ENCODE peak calls at places on chromosomes 2 and 18, in four cellular contexts. W is HCT116, D is Caco-2, P is aorta. U is an unnamed sample. For H3K9me3 and H3K4me1, the result is how much of the 10 kb centered on the place peaks cover.

GRCh38 chr18:44518666-44519065 is 162.0 kb upstream of the SETBP1 start:
- DNase-seq in W (no peak), D (no peak), P (no peak), U (no peak)

GRCh38 chr18:32637216-32637615 is 135.6 kb downstream of the KLHL14 start:
- DNase-seq in W (no peak), D (no peak), P (no peak), U (no peak)

GRCh38 chr18:58639751-58640427 is 11.0 kb upstream of the ALPK2 start:
- DNase-seq in W (no peak), D (no peak), P (no peak), U (peak)

GRCh38 chr18:55489742-55490055 is 98.3 kb downstream of the TCF4 start:
- DNase-seq in W (no peak), D (no peak), P (no peak), U (peak)

GRCh38 chr18:58723810-58724602 is 52.7 kb downstream of the MALT1 start:
- DNase-seq in W (no peak), D (no peak), P (no peak), U (no peak)

GRCh38 chr18:9335255-9336045 is 877 bp downstream of the TWSG1 start:
- DNase-seq in W (no peak), D (no peak), P (no peak), U (peak)

GRCh38 chr18:11992096-11992785 is 10.9 kb downstream of the IMPA2 start:
- DNase-seq in W (no peak), D (no peak), P (peak), U (no peak)

GRCh38 chr2:30127016-30127893 is 19.6 kb upstream of the YPEL5 start:
- DNase-seq in W (no peak), D (no peak), P (no peak), U (no peak)

GRCh38 chr2:71798266-71799012 is 345.1 kb downstream of the DYSF start:
- DNase-seq in W (peak), D (peak), P (no peak), U (peak)

GRCh38 chr2:109422071-109422757 is 191.6 kb downstream of the SEPTIN10 start:
- DNase-seq in W (no peak), D (no peak), P (no peak), U (no peak)

GRCh38 chr2:183148967-183149366 is 24.7 kb downstream of the NUP35 start:
- DNase-seq in W (no peak), D (no peak), P (no peak), U (peak)

GRCh38 chr2:220445429-220446105 is 818.1 kb downstream of the SLC4A3 start:
- DNase-seq in W (no peak), D (no peak), P (no peak), U (no peak)

GRCh38 chr2:201795608-201796477 is 10.5 kb upstream of the CDK15 start:
- DNase-seq in W (peak), D (no peak), P (no peak), U (peak)

GRCh38 chr2:239703834-239704233 is 303.0 kb upstream of the HDAC4 start:
- DNase-seq in W (no peak), D (no peak), P (no peak), U (no peak)

GRCh38 chr2:222903234-222904220 is 42.7 kb downstream of the ACSL3 start:
- DNase-seq in W (no peak), D (peak), P (no peak), U (peak)

GRCh38 chr2:16653083-16653375 is 12.6 kb downstream of the CYRIA start:
- DNase-seq in W (no peak), D (no peak), P (peak), U (no peak)

GRCh38 chr2:30362468-30363081 is 84.5 kb upstream of the LCLAT1 start:
- DNase-seq in W (no peak), D (no peak), P (peak), U (no peak)

GRCh38 chr2:80322337-80322920 is 17.9 kb upstream of the LRRTM1 start:
- DNase-seq in W (no peak), D (no peak), P (no peak), U (no peak)

GRCh38 chr2:158507141-158507540 is 50.4 kb downstream of the PKP4 start:
- DNase-seq in W (no peak), D (no peak), P (no peak), U (no peak)

GRCh38 chr18:5669585-5669984 is 125.8 kb upstream of the EPB41L3 start:
- DNase-seq in W (no peak), D (no peak), P (no peak), U (no peak)

GRCh38 chr2:199455533-199456382 is 2.0 kb downstream of the SATB2 start:
- DNase-seq in W (peak), D (peak), P (no peak), U (peak)

GRCh38 chr2:106562232-106562631 is 75.1 kb downstream of the CD8B2 start:
- DNase-seq in W (no peak), D (no peak), P (no peak), U (no peak)

GRCh38 chr18:13793819-13794218 is 30.1 kb upstream of the MC5R start:
- DNase-seq in W (no peak), D (no peak), P (no peak), U (no peak)

GRCh38 chr2:187422277-187422676 is 25.8 kb downstream of the CALCRL start:
- DNase-seq in W (no peak), D (no peak), P (no peak), U (no peak)

GRCh38 chr2:40872580-40872979 is 420.7 kb upstream of the SLC8A1 start:
- DNase-seq in W (no peak), D (no peak), P (no peak), U (no peak)
- H3K9me3 ChIP-seq in W (under half), D (under half), P (under half), U (under half)

DNA sequence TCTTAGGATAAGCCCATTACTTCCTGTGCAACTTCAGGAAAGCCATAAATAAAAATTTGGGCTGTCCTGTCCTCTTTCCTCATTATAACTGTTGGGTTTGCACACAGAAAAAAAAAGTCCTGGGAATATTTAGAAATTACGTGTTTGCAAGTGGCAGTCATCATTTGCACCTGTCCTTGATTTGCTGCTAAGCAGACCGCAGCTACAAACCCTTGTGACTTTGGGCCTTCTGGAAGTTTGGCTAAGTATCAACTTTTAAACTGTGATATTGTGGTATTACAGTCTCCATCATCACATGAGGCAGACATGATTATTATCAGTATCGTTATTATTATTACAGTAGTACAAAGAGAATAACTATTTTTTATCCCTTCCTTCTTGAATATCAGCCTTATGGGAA is 260.7 kb upstream of the SESTD1 start:
- DNase-seq in W (no peak), D (no peak), P (no peak), U (no peak)
- H3K4me3 ChIP-seq in W (no peak), D (no peak), P (no peak), U (no peak)

DNA sequence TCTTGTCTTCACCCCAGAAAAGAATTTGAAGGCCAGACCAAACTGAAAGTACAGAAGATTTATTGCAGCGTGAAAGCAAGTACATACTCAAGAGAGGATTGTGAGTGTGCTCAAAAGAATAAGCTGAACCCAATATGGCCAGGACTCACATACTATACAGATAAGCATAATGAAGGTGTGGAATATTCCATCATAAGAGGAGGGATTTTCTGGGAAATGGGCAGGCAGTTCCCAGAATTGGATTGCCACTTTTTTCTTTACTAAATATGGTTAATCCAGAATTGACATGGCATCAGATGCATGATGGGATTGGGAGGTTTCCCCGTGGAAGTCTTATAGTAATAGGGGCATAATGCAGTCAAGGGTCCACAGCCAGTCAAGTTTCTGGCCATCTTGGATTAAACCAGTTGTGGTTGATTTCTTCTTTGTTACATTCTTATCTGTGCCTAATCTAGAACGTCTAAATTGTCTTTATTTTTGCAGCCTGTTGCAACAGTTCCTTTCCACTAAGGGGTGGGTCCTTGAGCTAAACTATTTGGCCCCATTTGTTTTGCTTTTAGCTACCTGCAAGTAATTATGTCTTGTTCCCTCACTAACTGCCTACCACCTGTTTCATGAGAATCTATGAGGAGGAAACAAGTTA is 9.0 kb downstream of the SP140L start:
- DNase-seq in W (no peak), D (no peak), P (no peak), U (no peak)
- H3K4me1 ChIP-seq in W (under half), D (under half), P (under half), U (under half)

GRCh38 chr18:1232867-1233266 is 328.2 kb downstream of the ADCYAP1 start:
- DNase-seq in W (no peak), D (no peak), P (no peak), U (no peak)
- H3K9me3 ChIP-seq in W (under half), D (under half), P (under half), U (under half)